ENCODE peak calls at places on chromosomes 13 and 19, in nine cellular contexts. One of them, this sample, is unnamed.

GRCh38 chr13:59266478-59267063 is 897.2 kb downstream of the DIAPH3 start:
- DNase-seq in heart right ventricle: no peak
- DNase-seq in endodermal cell: no peak
- DNase-seq in Peyer's patch: no peak
- DNase-seq in WTC11: no peak
- DNase-seq in pancreas: no peak
- DNase-seq in cardiac fibroblast: peak; percentile 14
- DNase-seq in NB4: no peak
- DNase-seq in ovary: no peak
- DNase-seq in this sample: no peak

GRCh38 chr19:33175886-33176669 is 18.1 kb upstream of the LRP3 start:
- DNase-seq in Peyer's patch: no peak
- DNase-seq in endodermal cell: peak; percentile 48
- DNase-seq in heart right ventricle: no peak
- DNase-seq in pancreas: peak; percentile 35
- DNase-seq in NB4: peak; percentile 53
- DNase-seq in ovary: no peak
- DNase-seq in WTC11: no peak
- DNase-seq in cardiac fibroblast: no peak
- DNase-seq in this sample: peak; percentile 62

GRCh38 chr13:28145049-28145448 is 6.7 kb downstream of the PAN3 start:
- DNase-seq in Peyer's patch: no peak
- DNase-seq in ovary: no peak
- DNase-seq in heart right ventricle: no peak
- DNase-seq in endodermal cell: no peak
- DNase-seq in WTC11: no peak
- DNase-seq in NB4: no peak
- DNase-seq in pancreas: no peak
- DNase-seq in cardiac fibroblast: no peak
- DNase-seq in this sample: no peak

GRCh38 chr13:19862511-19863313 is 737 bp downstream of the ZMYM5 start:
- DNase-seq in heart right ventricle: peak; percentile 29
- DNase-seq in NB4: peak; percentile 69
- DNase-seq in cardiac fibroblast: peak; percentile 37
- DNase-seq in endodermal cell: peak; percentile 69
- DNase-seq in pancreas: peak; percentile 12
- DNase-seq in Peyer's patch: peak; percentile 59
- DNase-seq in ovary: no peak
- DNase-seq in WTC11: peak; percentile 41
- DNase-seq in this sample: peak; percentile 40

GRCh38 chr19:55486043-55486970 is 1.3 kb downstream of the NAT14 start:
- DNase-seq in pancreas: no peak
- DNase-seq in Peyer's patch: no peak
- DNase-seq in endodermal cell: peak; percentile 74
- DNase-seq in ovary: peak; percentile 32
- DNase-seq in heart right ventricle: no peak
- DNase-seq in WTC11: no peak
- DNase-seq in cardiac fibroblast: no peak
- DNase-seq in NB4: no peak
- DNase-seq in this sample: peak; percentile 51

GRCh38 chr19:38172001-38172400 is 52.0 kb downstream of the DPF1 start:
- DNase-seq in heart right ventricle: no peak
- DNase-seq in WTC11: no peak
- DNase-seq in NB4: no peak
- DNase-seq in ovary: no peak
- DNase-seq in endodermal cell: no peak
- DNase-seq in pancreas: no peak
- DNase-seq in Peyer's patch: no peak
- DNase-seq in cardiac fibroblast: no peak
- DNase-seq in this sample: no peak

GRCh38 chr13:58991826-58992477 is 1171.8 kb downstream of the DIAPH3 start:
- DNase-seq in endodermal cell: no peak
- DNase-seq in heart right ventricle: no peak
- DNase-seq in NB4: no peak
- DNase-seq in WTC11: no peak
- DNase-seq in ovary: no peak
- DNase-seq in Peyer's patch: no peak
- DNase-seq in cardiac fibroblast: no peak
- DNase-seq in pancreas: no peak
- DNase-seq in this sample: no peak

GRCh38 chr19:5718579-5719273 is 1.2 kb downstream of the LONP1 start:
- DNase-seq in cardiac fibroblast: peak; percentile 89
- DNase-seq in NB4: peak; percentile 77
- DNase-seq in ovary: no peak
- DNase-seq in endodermal cell: no peak
- DNase-seq in pancreas: no peak
- DNase-seq in Peyer's patch: no peak
- DNase-seq in WTC11: no peak
- DNase-seq in heart right ventricle: no peak
- DNase-seq in this sample: no peak

GRCh38 chr13:34419025-34419424 is 523.0 kb upstream of the NBEA start:
- DNase-seq in ovary: no peak
- DNase-seq in Peyer's patch: no peak
- DNase-seq in endodermal cell: no peak
- DNase-seq in NB4: no peak
- DNase-seq in WTC11: no peak
- DNase-seq in cardiac fibroblast: no peak
- DNase-seq in heart right ventricle: no peak
- DNase-seq in pancreas: no peak
- DNase-seq in this sample: peak; percentile 67

GRCh38 chr19:32471095-32471494 is 65.5 kb downstream of the DPY19L3 start:
- DNase-seq in heart right ventricle: peak; percentile 59
- DNase-seq in WTC11: no peak
- DNase-seq in ovary: no peak
- DNase-seq in cardiac fibroblast: peak; percentile 41
- DNase-seq in NB4: no peak
- DNase-seq in pancreas: no peak
- DNase-seq in endodermal cell: no peak
- DNase-seq in Peyer's patch: no peak
- DNase-seq in this sample: peak; percentile 58

GRCh38 chr19:17847538-17848366 is at the start of gene JAK3:
- DNase-seq in cardiac fibroblast: peak; percentile 80
- DNase-seq in heart right ventricle: peak; percentile 63
- DNase-seq in WTC11: peak; percentile 90
- DNase-seq in pancreas: no peak
- DNase-seq in ovary: peak; percentile 88
- DNase-seq in Peyer's patch: peak; percentile 89
- DNase-seq in endodermal cell: peak; percentile 97
- DNase-seq in NB4: no peak
- DNase-seq in this sample: peak; percentile 79

GRCh38 chr19:41426952-41427646 is at the start of gene B3GNT8:
- DNase-seq in heart right ventricle: peak; percentile 89
- DNase-seq in pancreas: peak; percentile 69
- DNase-seq in NB4: peak; percentile 87
- DNase-seq in WTC11: peak; percentile 89
- DNase-seq in Peyer's patch: peak; percentile 93
- DNase-seq in endodermal cell: peak; percentile 96
- DNase-seq in ovary: peak; percentile 83
- DNase-seq in cardiac fibroblast: peak; percentile 52
- DNase-seq in this sample: peak; percentile 94

GRCh38 chr13:50098693-50099092 is 83.4 kb downstream of the KCNRG start:
- DNase-seq in pancreas: no peak
- DNase-seq in ovary: no peak
- DNase-seq in NB4: no peak
- DNase-seq in WTC11: no peak
- DNase-seq in endodermal cell: no peak
- DNase-seq in heart right ventricle: no peak
- DNase-seq in cardiac fibroblast: no peak
- DNase-seq in Peyer's patch: no peak
- DNase-seq in this sample: no peak

DNA sequence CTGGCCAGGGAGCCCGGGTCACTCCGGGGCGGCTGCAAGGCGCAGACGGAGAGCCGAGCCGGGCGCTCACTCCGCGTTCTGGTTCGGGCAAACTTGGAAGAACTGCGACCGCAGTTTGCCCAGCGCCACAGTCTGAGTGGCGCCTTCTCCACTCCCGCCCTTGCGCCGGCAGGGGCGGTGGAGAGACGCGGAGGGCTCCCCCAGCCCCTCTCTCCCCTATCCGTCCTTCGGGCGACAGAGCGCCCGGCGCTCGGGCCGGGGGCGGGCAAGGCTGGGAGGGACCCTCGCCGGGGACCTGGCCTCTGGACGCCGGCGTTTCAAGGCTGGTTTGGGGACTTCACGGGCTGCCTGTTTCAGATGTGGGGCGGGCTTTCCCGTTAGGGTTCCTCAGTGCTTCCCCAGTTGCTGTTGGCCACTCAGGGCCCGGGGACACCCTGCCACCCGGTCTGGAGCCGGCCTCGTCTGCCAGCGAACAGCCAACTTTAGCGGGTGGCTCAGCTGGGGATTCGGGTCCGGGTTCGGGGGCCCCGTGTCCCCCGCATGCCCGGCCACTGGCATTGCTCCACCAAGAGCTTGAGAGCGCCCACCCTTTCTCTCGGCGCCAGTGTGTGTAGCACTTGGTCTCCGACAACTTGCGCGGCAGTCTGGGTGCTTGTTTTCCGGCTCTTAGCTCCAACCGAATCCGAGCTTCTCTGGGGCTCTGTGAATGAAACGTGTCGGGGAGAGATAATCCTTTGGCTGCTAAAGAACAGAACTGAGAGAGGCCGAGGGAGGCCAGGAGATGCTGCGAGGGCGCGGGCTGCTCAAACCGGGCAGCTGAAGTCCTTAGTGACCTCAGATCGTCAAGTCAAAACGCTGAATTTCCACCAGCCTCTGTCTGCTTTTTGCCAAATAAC is 1.5 kb downstream of the GPC6 start:
- DNase-seq in pancreas: peak; percentile 11
- DNase-seq in cardiac fibroblast: peak; percentile 77
- DNase-seq in heart right ventricle: peak; percentile 23
- DNase-seq in WTC11: peak; percentile 79
- DNase-seq in Peyer's patch: peak; percentile 54
- DNase-seq in NB4: no peak
- DNase-seq in ovary: peak; percentile 58
- DNase-seq in endodermal cell: peak; percentile 89
- DNase-seq in this sample: peak; percentile 87
- TF ChIP-seq CTCF in pancreas: no peak
- TF ChIP-seq CTCF in cardiac fibroblast: peak; percentile 42
- TF ChIP-seq CTCF in heart right ventricle: no peak
- TF ChIP-seq CTCF in WTC11: peak; percentile 34
- TF ChIP-seq CTCF in Peyer's patch: no peak
- TF ChIP-seq CTCF in NB4: no peak
- TF ChIP-seq CTCF in ovary: peak; percentile 40
- TF ChIP-seq CTCF in endodermal cell: peak; percentile 80
- TF ChIP-seq CTCF in this sample: peak; percentile 63

GRCh38 chr13:110565296-110565695 is 3.8 kb upstream of the RAB20 start:
- DNase-seq in endodermal cell: peak; percentile 39
- DNase-seq in cardiac fibroblast: no peak
- DNase-seq in ovary: no peak
- DNase-seq in heart right ventricle: no peak
- DNase-seq in WTC11: no peak
- DNase-seq in pancreas: no peak
- DNase-seq in NB4: no peak
- DNase-seq in Peyer's patch: no peak
- DNase-seq in this sample: no peak
- TF ChIP-seq CTCF in endodermal cell: peak; percentile 62
- TF ChIP-seq CTCF in cardiac fibroblast: no peak
- TF ChIP-seq CTCF in ovary: no peak
- TF ChIP-seq CTCF in heart right ventricle: no peak
- TF ChIP-seq CTCF in WTC11: no peak
- TF ChIP-seq CTCF in pancreas: no peak
- TF ChIP-seq CTCF in NB4: no peak
- TF ChIP-seq CTCF in Peyer's patch: no peak
- TF ChIP-seq CTCF in this sample: no peak

GRCh38 chr13:43159007-43159406 is 135.6 kb downstream of the DNAJC15 start:
- DNase-seq in ovary: no peak
- DNase-seq in pancreas: no peak
- DNase-seq in heart right ventricle: no peak
- DNase-seq in NB4: no peak
- DNase-seq in WTC11: no peak
- DNase-seq in endodermal cell: no peak
- DNase-seq in Peyer's patch: no peak
- DNase-seq in cardiac fibroblast: peak; percentile 53
- DNase-seq in this sample: no peak
- TF ChIP-seq CTCF in ovary: no peak
- TF ChIP-seq CTCF in pancreas: no peak
- TF ChIP-seq CTCF in heart right ventricle: no peak
- TF ChIP-seq CTCF in NB4: no peak
- TF ChIP-seq CTCF in WTC11: no peak
- TF ChIP-seq CTCF in endodermal cell: peak; percentile 38
- TF ChIP-seq CTCF in Peyer's patch: no peak
- TF ChIP-seq CTCF in cardiac fibroblast: peak; percentile 45
- TF ChIP-seq CTCF in this sample: peak; percentile 23

GRCh38 chr19:347946-348861 is 3.6 kb upstream of the MIER2 start:
- DNase-seq in endodermal cell: peak; percentile 73
- DNase-seq in WTC11: peak; percentile 61
- DNase-seq in ovary: no peak
- DNase-seq in pancreas: no peak
- DNase-seq in heart right ventricle: no peak
- DNase-seq in NB4: no peak
- DNase-seq in cardiac fibroblast: no peak
- DNase-seq in Peyer's patch: no peak
- DNase-seq in this sample: no peak
- TF ChIP-seq CTCF in endodermal cell: peak; percentile 64
- TF ChIP-seq CTCF in WTC11: no peak
- TF ChIP-seq CTCF in ovary: no peak
- TF ChIP-seq CTCF in pancreas: no peak
- TF ChIP-seq CTCF in heart right ventricle: no peak
- TF ChIP-seq CTCF in NB4: no peak
- TF ChIP-seq CTCF in cardiac fibroblast: peak; percentile 24
- TF ChIP-seq CTCF in Peyer's patch: no peak
- TF ChIP-seq CTCF in this sample: peak; percentile 11

GRCh38 chr19:19644054-19644388 is 564 bp upstream of the GMIP start:
- DNase-seq in endodermal cell: no peak
- DNase-seq in cardiac fibroblast: no peak
- DNase-seq in heart right ventricle: no peak
- DNase-seq in NB4: no peak
- DNase-seq in ovary: no peak
- DNase-seq in pancreas: no peak
- DNase-seq in WTC11: no peak
- DNase-seq in Peyer's patch: no peak
- DNase-seq in this sample: no peak
- TF ChIP-seq CTCF in endodermal cell: no peak
- TF ChIP-seq CTCF in cardiac fibroblast: no peak
- TF ChIP-seq CTCF in heart right ventricle: peak; percentile 42
- TF ChIP-seq CTCF in NB4: no peak
- TF ChIP-seq CTCF in ovary: no peak
- TF ChIP-seq CTCF in pancreas: peak; percentile 14
- TF ChIP-seq CTCF in WTC11: peak; percentile 15
- TF ChIP-seq CTCF in Peyer's patch: no peak
- TF ChIP-seq CTCF in this sample: no peak

DNA sequence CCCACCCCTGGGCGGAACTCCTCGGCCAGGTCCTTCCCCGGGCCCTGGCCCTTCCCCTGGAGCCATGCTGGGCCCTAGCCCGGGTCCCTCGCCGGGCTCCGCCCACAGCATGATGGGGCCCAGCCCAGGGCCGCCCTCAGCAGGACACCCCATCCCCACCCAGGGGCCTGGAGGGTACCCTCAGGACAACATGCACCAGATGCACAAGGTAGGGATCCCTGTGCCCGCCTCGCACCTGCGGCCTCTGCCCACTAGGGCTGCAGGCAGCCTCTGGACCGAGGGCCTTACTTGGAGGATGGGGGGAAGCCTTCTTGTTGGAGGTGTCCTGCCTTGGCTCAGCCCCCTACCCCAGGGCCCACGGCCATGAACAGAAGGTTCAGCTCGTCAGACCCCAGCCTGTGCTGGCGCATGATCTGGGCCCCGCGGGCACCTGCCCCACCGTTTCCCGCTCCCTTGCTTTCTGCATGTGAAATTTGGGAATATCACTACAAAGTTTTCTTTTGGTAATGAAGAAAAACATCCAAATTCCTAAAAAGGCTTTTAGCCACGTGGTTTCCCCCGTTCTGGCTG is 23.4 kb downstream of the SMARCA4 start:
- DNase-seq in NB4: no peak
- DNase-seq in ovary: no peak
- DNase-seq in cardiac fibroblast: no peak
- DNase-seq in pancreas: no peak
- DNase-seq in Peyer's patch: no peak
- DNase-seq in WTC11: peak; percentile 24
- DNase-seq in heart right ventricle: no peak
- DNase-seq in endodermal cell: no peak
- DNase-seq in this sample: no peak
- TF ChIP-seq CTCF in NB4: no peak
- TF ChIP-seq CTCF in ovary: no peak
- TF ChIP-seq CTCF in cardiac fibroblast: no peak
- TF ChIP-seq CTCF in pancreas: no peak
- TF ChIP-seq CTCF in Peyer's patch: no peak
- TF ChIP-seq CTCF in WTC11: no peak
- TF ChIP-seq CTCF in heart right ventricle: no peak
- TF ChIP-seq CTCF in endodermal cell: peak; percentile 49
- TF ChIP-seq CTCF in this sample: no peak